ENCODE peak calls at places on chromosomes 16 and 17, in four cellular contexts. O, B, S and W are unnamed samples.
A peak's percentile ranks its signal among the peaks of the same experiment; 100 is the strongest.

GRCh38 chr16:31215287-31216115 is 1.4 kb downstream of the PYDC1 start:
- DNase-seq in B (no peak), S (no peak), O (peak; percentile 65), W (no peak)

GRCh38 chr16:982152-983043 is 828 bp downstream of the SOX8 start:
- DNase-seq in B (no peak), O (peak; percentile 40), S (no peak), W (no peak)

GRCh38 chr17:42673885-42674754 is 2.7 kb downstream of the PLEKHH3 start:
- DNase-seq in O (peak; percentile 66), B (no peak), S (no peak), W (no peak)

GRCh38 chr16:69131167-69131748 is 1.1 kb downstream of the CHTF8 start:
- DNase-seq in B (no peak), S (no peak), O (peak; percentile 39), W (no peak)

GRCh38 chr16:27844826-27845225 is 218.7 kb downstream of the GSG1L start:
- DNase-seq in S (no peak), B (no peak), O (no peak), W (no peak)

GRCh38 chr16:85735225-85735722 is 15.6 kb downstream of the C16orf74 start:
- DNase-seq in S (no peak), B (no peak), O (no peak), W (peak; percentile 16)

GRCh38 chr16:25048146-25048618 is 33.0 kb upstream of the ARHGAP17 start:
- DNase-seq in O (no peak), S (no peak), B (no peak), W (no peak)

GRCh38 chr17:58321571-58322525 is 6.7 kb downstream of the TSPOAP1 start:
- DNase-seq in S (no peak), O (no peak), B (no peak), W (no peak)

GRCh38 chr16:86040496-86040895 is 141.5 kb downstream of the IRF8 start:
- DNase-seq in S (no peak), O (no peak), B (no peak), W (no peak)

GRCh38 chr17:57890857-57891232 is 41.0 kb upstream of the MRPS23 start:
- DNase-seq in S (no peak), B (no peak), O (no peak), W (no peak)

GRCh38 chr17:17702821-17703607 is 21.8 kb downstream of the RAI1 start:
- DNase-seq in O (peak; percentile 63), B (no peak), S (no peak), W (no peak)

GRCh38 chr17:2755941-2756724 is 6.7 kb upstream of the CCDC92B start:
- DNase-seq in B (no peak), O (no peak), S (no peak), W (no peak)

GRCh38 chr16:75306102-75306762 is 54.8 kb upstream of the BCAR1 start:
- DNase-seq in O (peak; percentile 88), S (peak; percentile 58), B (no peak), W (no peak)

GRCh38 chr16:75139498-75139897 is 8.8 kb upstream of the ZFP1 start:
- DNase-seq in S (no peak), O (no peak), B (no peak), W (no peak)